ENCODE peak calls at places on chromosomes 3 and 15, in nine cellular contexts. K is IMR-90; U is NCI-H774; M is AG04450; N is pancreas; S is cardiac muscle cell; C is KG1; H is activated CD8-positive, alpha-beta memory T cell treated with anti-CD3 and anti-CD28 coated beads for 24 hours; V is spleen. I is an unnamed sample.

GRCh38 chr15:83471307-83471866 is 24.2 kb downstream of the SH3GL3 start:
- DNase-seq in K (no peak), U (no peak), M (no peak), N (no peak), S (no peak), C (no peak), H (no peak), V (no peak), I (no peak)

GRCh38 chr3:197549261-197549885 is 6.4 kb downstream of the BDH1 start:
- DNase-seq in K (no peak), U (no peak), M (no peak), N (no peak), S (no peak), C (no peak), H (peak), V (no peak), I (no peak)

GRCh38 chr15:51286816-51287215 is 51.6 kb downstream of the CYP19A1 start:
- DNase-seq in K (no peak), U (no peak), M (no peak), N (no peak), S (no peak), C (no peak), H (no peak), V (no peak), I (no peak)

GRCh38 chr15:77607111-77607893 is 25.4 kb downstream of the LINGO1 start:
- DNase-seq in K (peak), U (no peak), M (no peak), N (no peak), S (peak), C (no peak), H (no peak), V (no peak), I (no peak)

GRCh38 chr3:105905328-105905727 is 36.5 kb upstream of the CBLB start:
- DNase-seq in K (no peak), U (no peak), M (no peak), N (no peak), S (no peak), C (no peak), H (no peak), V (no peak), I (no peak)

GRCh38 chr3:114121996-114122709 is 56.7 kb downstream of the DRD3 start:
- DNase-seq in K (peak), U (peak), M (peak), N (no peak), S (no peak), C (no peak), H (no peak), V (no peak), I (no peak)

GRCh38 chr3:32376098-32376497 is 15.6 kb upstream of the CMTM7 start:
- DNase-seq in K (peak), U (no peak), M (no peak), N (no peak), S (no peak), C (no peak), H (no peak), V (no peak), I (no peak)

GRCh38 chr3:123632161-123632655 is 47.4 kb upstream of the HACD2 start:
- DNase-seq in K (peak), U (no peak), M (peak), N (no peak), S (peak), C (no peak), H (no peak), V (no peak), I (no peak)

GRCh38 chr3:16658004-16658932 is 53.0 kb upstream of the DAZL start:
- DNase-seq in K (no peak), U (peak), M (no peak), N (no peak), S (peak), C (no peak), H (no peak), V (no peak), I (no peak)

GRCh38 chr3:76586471-76586870 is 453.4 kb upstream of the ROBO2 start:
- DNase-seq in K (no peak), U (no peak), M (no peak), N (no peak), S (no peak), C (no peak), H (no peak), V (no peak), I (no peak)

GRCh38 chr3:49867871-49868321 is 1.8 kb downstream of the CAMKV start:
- DNase-seq in K (peak), U (no peak), M (no peak), N (no peak), S (peak), C (no peak), H (no peak), V (no peak), I (peak)

GRCh38 chr3:157111578-157111977 is 48.4 kb downstream of the CCNL1 start:
- DNase-seq in K (no peak), U (no peak), M (no peak), N (no peak), S (no peak), C (no peak), H (no peak), V (no peak), I (no peak)

GRCh38 chr3:13077431-13078157 is 4.4 kb upstream of the IQSEC1 start:
- DNase-seq in K (no peak), U (peak), M (no peak), N (peak), S (no peak), C (no peak), H (no peak), V (no peak), I (no peak)

GRCh38 chr3:125148836-125149235 is 63.7 kb downstream of the SLC12A8 start:
- DNase-seq in K (peak), U (no peak), M (no peak), N (no peak), S (no peak), C (no peak), H (no peak), V (peak), I (no peak)

GRCh38 chr3:118501152-118501551 is 533.5 kb downstream of the IGSF11 start:
- DNase-seq in K (no peak), U (no peak), M (no peak), N (peak), S (peak), C (no peak), H (no peak), V (no peak), I (no peak)

GRCh38 chr15:40320931-40321371 is 2.5 kb upstream of the INAFM2 start:
- DNase-seq in K (peak), U (peak), M (no peak), N (no peak), S (peak), C (peak), H (no peak), V (peak), I (peak)

GRCh38 chr3:106488288-106488687 is 619.5 kb upstream of the CBLB start:
- DNase-seq in K (no peak), U (no peak), M (no peak), N (no peak), S (no peak), C (no peak), H (no peak), V (no peak), I (no peak)